ENCODE peak calls at places on chromosome 11, in nine cellular contexts. D, F, M, K, E, T, A, S and R are unnamed samples.

GRCh38 chr11:68002943-68003845 is 703 bp downstream of the UNC93B1 start:
- DNase-seq in D (no peak), F (no peak), M (no peak), K (no peak), E (peak), T (no peak), A (peak), S (no peak), R (peak)

GRCh38 chr11:57324154-57324885 is 432 bp downstream of the TNKS1BP1 start:
- DNase-seq in D (peak), F (peak), M (peak), K (peak), E (peak), T (no peak), A (no peak), S (peak), R (peak)

GRCh38 chr11:68038718-68039525 is at the start of gene TCIRG1:
- DNase-seq in D (peak), F (peak), M (peak), K (peak), E (peak), T (peak), A (peak), S (peak), R (peak)

GRCh38 chr11:36186340-36186739 is 102.9 kb downstream of the COMMD9 start:
- DNase-seq in D (peak), F (no peak), M (no peak), K (peak), E (no peak), T (no peak), A (no peak), S (peak), R (peak)

GRCh38 chr11:12642040-12642439 is 32.2 kb upstream of the TEAD1 start:
- DNase-seq in D (peak), F (no peak), M (no peak), K (no peak), E (no peak), T (no peak), A (no peak), S (peak), R (no peak)

GRCh38 chr11:121510438-121510837 is 57.7 kb upstream of the SORL1-AS1 start:
- DNase-seq in D (no peak), F (no peak), M (no peak), K (no peak), E (no peak), T (no peak), A (no peak), S (no peak), R (no peak)

GRCh38 chr11:34299284-34299961 is 58.4 kb downstream of the ABTB2 start:
- DNase-seq in D (no peak), F (no peak), M (no peak), K (no peak), E (no peak), T (no peak), A (no peak), S (no peak), R (no peak)

GRCh38 chr11:116725434-116726221 is 47.2 kb downstream of the BUD13 start:
- DNase-seq in D (peak), F (peak), M (no peak), K (no peak), E (peak), T (no peak), A (no peak), S (no peak), R (no peak)

GRCh38 chr11:1025410-1026162 is 10.9 kb downstream of the MUC6 start:
- DNase-seq in D (no peak), F (no peak), M (no peak), K (no peak), E (no peak), T (no peak), A (no peak), S (no peak), R (no peak)

GRCh38 chr11:117993988-117994741 is 8.0 kb downstream of the IL10RA start:
- DNase-seq in D (no peak), F (no peak), M (peak), K (no peak), E (no peak), T (no peak), A (no peak), S (no peak), R (no peak)

GRCh38 chr11:62390727-62391126 is 28.1 kb upstream of the SCGB1A1 start:
- DNase-seq in D (peak), F (no peak), M (no peak), K (no peak), E (no peak), T (no peak), A (no peak), S (no peak), R (peak)

GRCh38 chr11:74730601-74731260 is 495 bp downstream of the CHRDL2 start:
- DNase-seq in D (no peak), F (peak), M (no peak), K (no peak), E (no peak), T (no peak), A (no peak), S (no peak), R (no peak)

GRCh38 chr11:101870510-101870909 is 44.3 kb upstream of the CEP126 start:
- DNase-seq in D (peak), F (no peak), M (no peak), K (no peak), E (no peak), T (peak), A (no peak), S (peak), R (peak)

GRCh38 chr11:19508166-19508565 is 204.5 kb upstream of the NAV2 start:
- DNase-seq in D (peak), F (no peak), M (no peak), K (no peak), E (peak), T (no peak), A (no peak), S (peak), R (no peak)

GRCh38 chr11:69914286-69915150 is 95.3 kb upstream of the FGF3 start:
- DNase-seq in D (no peak), F (peak), M (peak), K (peak), E (peak), T (no peak), A (no peak), S (no peak), R (peak)

GRCh38 chr11:133892126-133892525 is 46.8 kb upstream of the SPATA19 start:
- DNase-seq in D (no peak), F (no peak), M (peak), K (no peak), E (no peak), T (no peak), A (no peak), S (no peak), R (no peak)

GRCh38 chr11:119147604-119148333 is 1.1 kb upstream of the ABCG4 start:
- DNase-seq in D (no peak), F (no peak), M (no peak), K (no peak), E (no peak), T (no peak), A (peak), S (no peak), R (no peak)

GRCh38 chr11:63592975-63593395 is 21.2 kb downstream of the PLAAT3 start:
- DNase-seq in D (peak), F (no peak), M (no peak), K (no peak), E (peak), T (no peak), A (peak), S (peak), R (peak)

GRCh38 chr11:16278986-16279385 is 77.4 kb downstream of the SOX6 start:
- DNase-seq in D (no peak), F (no peak), M (no peak), K (no peak), E (no peak), T (no peak), A (no peak), S (no peak), R (no peak)

GRCh38 chr11:27184458-27185312 is 144.1 kb downstream of the BBOX1 start:
- DNase-seq in D (no peak), F (no peak), M (no peak), K (no peak), E (no peak), T (no peak), A (no peak), S (no peak), R (peak)

GRCh38 chr11:46345131-46345597 is 2.1 kb upstream of the DGKZ start:
- DNase-seq in D (no peak), F (no peak), M (no peak), K (peak), E (no peak), T (no peak), A (peak), S (no peak), R (peak)

GRCh38 chr11:17544181-17544622 is at the start of gene USH1C:
- DNase-seq in D (no peak), F (no peak), M (no peak), K (no peak), E (no peak), T (peak), A (no peak), S (no peak), R (peak)

GRCh38 chr11:96075532-96075959 is 151.6 kb upstream of the MTMR2 start:
- DNase-seq in D (no peak), F (no peak), M (no peak), K (no peak), E (no peak), T (no peak), A (no peak), S (no peak), R (no peak)

GRCh38 chr11:67276821-67277230 is 10.6 kb downstream of the GRK2 start:
- DNase-seq in D (peak), F (no peak), M (peak), K (no peak), E (no peak), T (no peak), A (peak), S (peak), R (no peak)

GRCh38 chr11:31355131-31355530 is 14.4 kb downstream of the DCDC1 start:
- DNase-seq in D (peak), F (no peak), M (no peak), K (no peak), E (no peak), T (no peak), A (no peak), S (peak), R (peak)

GRCh38 chr11:76233936-76234703 is 27.8 kb upstream of the WNT11 start:
- DNase-seq in D (peak), F (peak), M (peak), K (no peak), E (peak), T (no peak), A (peak), S (peak), R (peak)

GRCh38 chr11:19025799-19026406 is 34.6 kb downstream of the MRGPRX2 start:
- DNase-seq in D (peak), F (no peak), M (no peak), K (no peak), E (no peak), T (no peak), A (no peak), S (no peak), R (peak)

GRCh38 chr11:16896716-16897115 is 117.5 kb downstream of the PLEKHA7 start:
- DNase-seq in D (no peak), F (no peak), M (no peak), K (no peak), E (no peak), T (no peak), A (no peak), S (no peak), R (no peak)

GRCh38 chr11:124670732-124671131 is 2.8 kb downstream of the SIAE start:
- DNase-seq in D (peak), F (no peak), M (no peak), K (no peak), E (no peak), T (no peak), A (peak), S (peak), R (peak)

GRCh38 chr11:128862913-128863660 is 4.0 kb downstream of the KCNJ1 start:
- DNase-seq in D (peak), F (no peak), M (no peak), K (no peak), E (no peak), T (no peak), A (no peak), S (peak), R (peak)

GRCh38 chr11:66543263-66544107 is 2.4 kb downstream of the ZDHHC24 start:
- DNase-seq in D (peak), F (peak), M (no peak), K (no peak), E (no peak), T (no peak), A (peak), S (peak), R (peak)

GRCh38 chr11:20790622-20791021 is 121.2 kb downstream of the NELL1 start:
- DNase-seq in D (no peak), F (no peak), M (no peak), K (no peak), E (no peak), T (no peak), A (no peak), S (no peak), R (no peak)

GRCh38 chr11:114026355-114026754 is 33.2 kb upstream of the ZBTB16 start:
- DNase-seq in D (peak), F (no peak), M (no peak), K (no peak), E (no peak), T (no peak), A (peak), S (peak), R (no peak)
- TF ChIP-seq CTCF in D (peak), F (no peak), M (no peak), K (no peak), E (no peak), T (no peak), A (peak), S (peak), R (peak)

GRCh38 chr11:126034026-126034822 is 28.4 kb downstream of the CDON start:
- DNase-seq in D (no peak), F (no peak), M (no peak), K (no peak), E (no peak), T (no peak), A (no peak), S (no peak), R (no peak)

GRCh38 chr11:126034880-126035279 is 27.8 kb downstream of the CDON start:
- DNase-seq in D (no peak), F (no peak), M (no peak), K (no peak), E (no peak), T (no peak), A (no peak), S (no peak), R (no peak)

GRCh38 chr11:126039485-126040271 is 23.0 kb downstream of the CDON start:
- DNase-seq in D (peak), F (no peak), M (no peak), K (no peak), E (no peak), T (no peak), A (no peak), S (no peak), R (peak)

GRCh38 chr11:126032374-126032773 is 30.3 kb downstream of the CDON start:
- DNase-seq in D (no peak), F (no peak), M (no peak), K (no peak), E (no peak), T (no peak), A (no peak), S (no peak), R (no peak)

GRCh38 chr11:126035718-126036117 is 26.9 kb downstream of the CDON start:
- DNase-seq in D (no peak), F (no peak), M (no peak), K (no peak), E (no peak), T (no peak), A (no peak), S (no peak), R (no peak)
- H3K4me3 ChIP-seq in D (no peak), F (no peak), M (no peak), K (no peak), E (no peak), T (no peak), A (no peak), S (no peak), R (no peak)

GRCh38 chr11:114027941-114028340 is 31.6 kb upstream of the ZBTB16 start:
- DNase-seq in D (peak), F (no peak), M (no peak), K (no peak), E (no peak), T (no peak), A (peak), S (peak), R (no peak)
- TF ChIP-seq CTCF in D (peak), F (no peak), M (peak), K (peak), E (no peak), T (no peak), A (peak), S (peak), R (peak)

GRCh38 chr11:2314136-2314524 is 12.3 kb downstream of the TSPAN32 start:
- DNase-seq in D (no peak), F (no peak), M (no peak), K (no peak), E (no peak), T (no peak), A (no peak), S (no peak), R (no peak)
- H3K4me3 ChIP-seq in D (no peak), F (no peak), M (no peak), K (no peak), E (no peak), T (no peak), A (no peak), S (no peak), R (no peak)